ENCODE peak calls at places on chromosomes 1 and 21, in ten cellular contexts. M is effector memory CD4-positive, alpha-beta T cell; R is CD4-positive, CD25-positive, alpha-beta regulatory T cell; L is neuronal stem cell; X is psoas muscle; A is cardiac muscle cell; S is mesenchymal stem cell; V is esophagus squamous epithelium; F is tibial nerve; G is fibroblast of lung. Y is an unnamed sample.

GRCh38 chr1:19096990-19097389 is 113.1 kb downstream of the UBR4 start:
- DNase-seq in M (no peak), R (no peak), L (no peak), X (no peak), A (no peak), S (no peak), V (no peak), F (no peak), G (no peak), Y (no peak)

GRCh38 chr1:67339623-67340343 is 32.1 kb downstream of the IL12RB2 start:
- DNase-seq in M (no peak), R (peak; percentile 63), L (no peak), X (no peak), A (no peak), S (peak; percentile 85), V (no peak), F (no peak), G (peak; percentile 50), Y (peak; percentile 23)

GRCh38 chr1:31764307-31765040 is at the start of gene ADGRB2:
- DNase-seq in M (no peak), R (no peak), L (no peak), X (no peak), A (peak; percentile 70), S (no peak), V (no peak), F (no peak), G (no peak), Y (peak; percentile 76)

GRCh38 chr1:52551476-52552235 is 1.2 kb downstream of the TUT4 start:
- DNase-seq in M (peak; percentile 13), R (peak; percentile 54), L (peak; percentile 29), X (no peak), A (peak; percentile 16), S (peak; percentile 78), V (no peak), F (no peak), G (peak; percentile 71), Y (peak; percentile 34)

GRCh38 chr1:176795929-176796328 is 333.0 kb downstream of the PAPPA2 start:
- DNase-seq in M (no peak), R (no peak), L (no peak), X (peak; percentile 17), A (no peak), S (peak; percentile 23), V (no peak), F (no peak), G (no peak), Y (no peak)

GRCh38 chr1:13759072-13759471 is 59.1 kb downstream of the PRDM2 start:
- DNase-seq in M (no peak), R (no peak), L (no peak), X (no peak), A (no peak), S (no peak), V (no peak), F (no peak), G (no peak), Y (peak; percentile 66)

GRCh38 chr1:233211595-233211994 is 83.9 kb downstream of the PCNX2 start:
- DNase-seq in M (no peak), R (no peak), L (no peak), X (no peak), A (no peak), S (no peak), V (no peak), F (no peak), G (no peak), Y (no peak)

GRCh38 chr1:176211395-176212165 is 4.5 kb upstream of the COP1 start:
- DNase-seq in M (no peak), R (no peak), L (no peak), X (no peak), A (no peak), S (no peak), V (no peak), F (no peak), G (no peak), Y (peak; percentile 39)

GRCh38 chr1:147723691-147724323 is 36.6 kb downstream of the GJA5 start:
- DNase-seq in M (no peak), R (peak; percentile 26), L (peak; percentile 51), X (no peak), A (peak; percentile 84), S (peak; percentile 18), V (no peak), F (no peak), G (peak; percentile 20), Y (peak; percentile 82)

DNA sequence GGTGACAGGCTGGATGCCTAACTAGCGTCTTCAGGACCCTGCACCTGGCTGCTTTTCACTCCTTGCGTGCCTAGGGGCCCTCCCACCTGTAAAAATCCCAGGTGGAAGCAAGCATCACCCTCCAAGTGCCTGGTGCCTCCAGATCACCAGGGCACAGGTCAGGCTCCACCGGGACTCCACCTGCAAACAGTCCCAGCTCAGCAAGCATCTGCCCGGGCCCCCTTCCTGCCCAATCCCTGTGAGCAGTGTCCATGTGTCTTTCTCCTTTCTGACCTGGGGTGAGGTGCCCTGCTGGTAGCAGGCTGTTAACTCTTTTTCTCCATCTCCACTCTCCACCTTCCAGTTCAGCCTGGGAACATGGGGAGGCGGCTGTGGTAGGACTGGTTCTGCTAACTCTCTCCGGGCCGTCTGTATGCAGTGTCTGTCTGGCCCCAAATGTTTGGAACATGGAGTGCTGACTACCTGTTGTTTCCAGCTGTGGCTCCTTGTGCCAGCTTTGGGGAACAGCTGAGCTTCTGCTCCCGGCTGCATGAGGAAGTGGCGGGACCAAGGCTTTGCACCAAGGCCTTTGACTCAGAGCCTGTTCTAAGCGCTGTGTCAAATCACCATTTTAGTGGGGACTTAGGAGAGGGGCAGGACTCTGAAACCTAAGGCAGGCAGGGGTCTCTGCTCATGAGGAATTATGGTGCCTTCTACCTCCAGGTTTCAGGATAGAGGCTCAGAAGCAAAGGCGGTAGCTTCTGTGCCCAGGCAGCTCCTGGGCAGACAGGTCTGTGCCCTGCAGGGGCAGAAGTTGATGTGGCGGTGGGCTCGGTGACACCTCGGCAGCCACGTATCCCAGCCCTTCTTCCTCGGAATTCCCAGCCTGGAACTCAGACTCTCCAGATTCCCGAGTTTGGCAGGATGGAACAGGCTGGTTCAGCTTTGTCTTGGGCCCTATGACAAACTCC is 5.5 kb downstream of the GPR137B start:
- DNase-seq in M (no peak), R (no peak), L (no peak), X (no peak), A (no peak), S (no peak), V (no peak), F (no peak), G (no peak), Y (no peak)
- H3K4me1 ChIP-seq in M (peaks cover 8% of the 10 kb centered on the region), R (peaks cover 18% of the 10 kb centered on the region), L (peaks cover 12% of the 10 kb centered on the region), X (no peaks in the 10 kb centered on the region), A (no peaks in the 10 kb centered on the region), S (peaks cover 34% of the 10 kb centered on the region), V (peaks cover 17% of the 10 kb centered on the region), F (peaks cover 15% of the 10 kb centered on the region), G (no peaks in the 10 kb centered on the region), Y (peaks cover 20% of the 10 kb centered on the region)

DNA sequence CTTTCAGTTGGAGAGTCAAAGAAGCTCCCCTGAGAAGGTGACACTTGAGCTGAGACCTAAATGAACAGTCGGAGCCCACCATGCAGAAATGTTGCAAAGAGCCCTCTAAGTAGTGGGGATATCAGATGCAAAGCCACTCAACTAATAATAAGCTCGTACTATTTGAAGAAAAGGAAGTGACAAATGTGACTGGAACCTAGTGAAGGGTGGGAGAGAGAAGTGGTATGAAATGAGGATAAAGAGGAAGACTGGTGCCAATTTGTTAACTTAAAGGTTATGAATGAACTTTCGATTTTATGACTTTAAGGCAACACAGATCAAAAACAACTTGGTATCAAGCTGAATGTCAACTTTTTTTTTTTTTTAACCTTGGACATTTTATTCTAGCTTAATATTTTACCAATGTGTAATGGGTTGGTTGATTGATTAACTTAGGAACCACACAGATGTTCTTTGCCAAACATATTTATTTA is 14.7 kb downstream of the LYPLAL1 start:
- DNase-seq in M (no peak), R (no peak), L (no peak), X (no peak), A (peak; percentile 24), S (no peak), V (no peak), F (no peak), G (no peak), Y (no peak)
- H3K4me1 ChIP-seq in M (no peaks in the 10 kb centered on the region), R (peaks cover 9% of the 10 kb centered on the region), L (no peaks in the 10 kb centered on the region), X (peaks cover 33% of the 10 kb centered on the region), A (peaks cover 36% of the 10 kb centered on the region), S (no peaks in the 10 kb centered on the region), V (peaks cover 5% of the 10 kb centered on the region), F (peaks cover 12% of the 10 kb centered on the region), G (peaks cover 9% of the 10 kb centered on the region), Y (peaks cover 8% of the 10 kb centered on the region)

DNA sequence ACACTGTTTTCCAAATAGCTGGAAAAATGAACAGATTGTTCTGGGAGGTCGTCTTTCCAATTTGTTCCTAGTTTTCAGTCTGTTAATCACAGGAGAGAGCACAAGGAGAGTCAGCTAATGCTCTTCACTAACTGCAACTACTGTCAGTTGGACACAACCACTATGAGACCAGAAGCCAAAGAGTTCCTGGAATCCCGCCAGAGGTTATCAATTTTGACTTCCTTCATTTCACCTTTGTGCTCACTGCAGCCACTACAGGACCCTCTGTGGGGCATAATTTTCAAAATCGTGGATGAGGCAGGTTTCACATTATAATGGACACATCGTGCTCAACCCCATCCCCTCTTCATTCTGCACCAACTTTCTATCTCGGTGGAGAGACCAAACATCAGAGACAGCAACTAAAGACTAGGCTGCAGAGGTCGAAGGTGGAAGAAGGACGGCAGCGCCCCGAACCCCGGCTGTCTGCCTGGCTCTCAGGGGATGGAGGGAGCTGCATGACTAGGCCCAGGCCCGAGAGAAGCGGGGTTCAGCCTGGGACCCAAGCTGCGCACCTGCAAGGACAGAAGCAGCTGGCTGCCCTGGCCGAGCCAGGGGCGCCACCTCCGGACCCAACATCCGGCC is 597 bp downstream of the KIAA0319L start:
- DNase-seq in M (no peak), R (no peak), L (no peak), X (no peak), A (no peak), S (no peak), V (no peak), F (no peak), G (no peak), Y (no peak)
- H3K4me1 ChIP-seq in M (peaks cover 25% of the 10 kb centered on the region), R (peaks cover 43% of the 10 kb centered on the region), L (peaks cover 27% of the 10 kb centered on the region), X (peaks cover 49% of the 10 kb centered on the region), A (peaks cover 13% of the 10 kb centered on the region), S (peaks cover 25% of the 10 kb centered on the region), V (peaks cover 41% of the 10 kb centered on the region), F (peaks cover 37% of the 10 kb centered on the region), G (peaks cover 7% of the 10 kb centered on the region), Y (peaks cover 25% of the 10 kb centered on the region)

GRCh38 chr21:33898546-33898945 is 17.1 kb downstream of the ATP5PO start:
- DNase-seq in M (no peak), R (no peak), L (no peak), X (no peak), A (no peak), S (no peak), V (no peak), F (no peak), G (no peak), Y (no peak)

GRCh38 chr21:33897098-33897497 is 18.5 kb downstream of the ATP5PO start:
- DNase-seq in M (no peak), R (no peak), L (no peak), X (no peak), A (no peak), S (no peak), V (no peak), F (no peak), G (no peak), Y (no peak)

GRCh38 chr21:33899199-33899598 is 16.4 kb downstream of the ATP5PO start:
- DNase-seq in M (no peak), R (no peak), L (no peak), X (no peak), A (no peak), S (no peak), V (no peak), F (no peak), G (peak; percentile 28), Y (no peak)

GRCh38 chr21:33896691-33897090 is 18.9 kb downstream of the ATP5PO start:
- DNase-seq in M (no peak), R (no peak), L (no peak), X (no peak), A (no peak), S (no peak), V (no peak), F (no peak), G (no peak), Y (no peak)

GRCh38 chr21:33897739-33898138 is 17.9 kb downstream of the ATP5PO start:
- DNase-seq in M (no peak), R (no peak), L (no peak), X (no peak), A (no peak), S (no peak), V (no peak), F (no peak), G (no peak), Y (no peak)
- H3K4me1 ChIP-seq in M (peaks cover 8% of the 10 kb centered on the region), R (peaks cover 6% of the 10 kb centered on the region), L (peaks cover 17% of the 10 kb centered on the region), X (peaks cover 17% of the 10 kb centered on the region), A (peaks cover 5% of the 10 kb centered on the region), S (peaks cover 22% of the 10 kb centered on the region), V (peaks cover 11% of the 10 kb centered on the region), F (peaks cover 13% of the 10 kb centered on the region), G (peaks cover 6% of the 10 kb centered on the region), Y (peaks cover 13% of the 10 kb centered on the region)